ENCODE peak calls at places on chromosomes 2 and 18, in seven cellular contexts. C is neural progenitor cell; V is upper lobe of right lung; A is MM.1S; W is naive thymus-derived CD4-positive, alpha-beta T cell; F is iPS DF 6.9; G is astrocyte. Y is an unnamed sample.
A peak's percentile ranks its signal among the peaks of the same experiment; 100 is the strongest.

GRCh38 chr18:37662099-37662498 is 96.5 kb upstream of the CELF4 start:
- DNase-seq in C (no peak), V (no peak), A (no peak), W (no peak), F (no peak), G (no peak), Y (no peak)

GRCh38 chr2:54402350-54402749 is 53.8 kb upstream of the SPTBN1 start:
- DNase-seq in C (no peak), V (no peak), A (no peak), W (no peak), F (no peak), G (no peak), Y (peak; percentile 67)

GRCh38 chr2:159399716-159400525 is 113.4 kb upstream of the WDSUB1 start:
- DNase-seq in C (no peak), V (no peak), A (peak; percentile 61), W (no peak), F (no peak), G (no peak), Y (no peak)

GRCh38 chr2:226207671-226208070 is 591.9 kb downstream of the IRS1 start:
- DNase-seq in C (no peak), V (no peak), A (no peak), W (no peak), F (no peak), G (no peak), Y (no peak)

GRCh38 chr2:132621131-132621875 is 48.7 kb downstream of the LYPD1 start:
- DNase-seq in C (no peak), V (no peak), A (no peak), W (no peak), F (no peak), G (no peak), Y (peak; percentile 7)

GRCh38 chr2:139924070-139924469 is 1143.9 kb upstream of the NXPH2 start:
- DNase-seq in C (peak; percentile 43), V (no peak), A (no peak), W (no peak), F (no peak), G (no peak), Y (no peak)

GRCh38 chr2:187470698-187471097 is 22.6 kb upstream of the CALCRL start:
- DNase-seq in C (no peak), V (no peak), A (no peak), W (no peak), F (no peak), G (no peak), Y (no peak)

GRCh38 chr2:181468313-181468712 is 11.1 kb downstream of the ITGA4 start:
- DNase-seq in C (no peak), V (no peak), A (no peak), W (no peak), F (no peak), G (no peak), Y (no peak)

GRCh38 chr2:118832791-118833715 is 14.4 kb downstream of the EN1 start:
- DNase-seq in C (peak; percentile 62), V (no peak), A (no peak), W (no peak), F (no peak), G (no peak), Y (no peak)

GRCh38 chr2:188976545-188977268 is 2.5 kb downstream of the COL3A1 start:
- DNase-seq in C (no peak), V (no peak), A (no peak), W (no peak), F (no peak), G (no peak), Y (no peak)

GRCh38 chr2:161131074-161131680 is 29.1 kb upstream of the TANK start:
- DNase-seq in C (no peak), V (no peak), A (no peak), W (no peak), F (no peak), G (no peak), Y (no peak)
- H3K4me1 ChIP-seq in C (peaks cover 3% of the 10 kb centered on the region), V (peaks cover 19% of the 10 kb centered on the region), A (no peaks in the 10 kb centered on the region), W (peaks cover 5% of the 10 kb centered on the region), F (peaks cover 4% of the 10 kb centered on the region), G (peaks cover 17% of the 10 kb centered on the region), Y (peaks cover 27% of the 10 kb centered on the region)

GRCh38 chr2:24329700-24330099 is 30.6 kb downstream of the ITSN2 start:
- DNase-seq in C (no peak), V (no peak), A (no peak), W (no peak), F (no peak), G (no peak), Y (no peak)

GRCh38 chr2:24334245-24334633 is 26.1 kb downstream of the ITSN2 start:
- DNase-seq in C (no peak), V (peak; percentile 68), A (no peak), W (no peak), F (no peak), G (peak; percentile 60), Y (no peak)

GRCh38 chr2:24327988-24328387 is 32.3 kb downstream of the ITSN2 start:
- DNase-seq in C (peak; percentile 45), V (no peak), A (no peak), W (no peak), F (no peak), G (no peak), Y (no peak)

GRCh38 chr2:24333019-24333540 is 27.3 kb downstream of the ITSN2 start:
- DNase-seq in C (no peak), V (no peak), A (no peak), W (no peak), F (no peak), G (no peak), Y (no peak)

GRCh38 chr2:24330161-24330560 is 30.2 kb downstream of the ITSN2 start:
- DNase-seq in C (no peak), V (no peak), A (no peak), W (no peak), F (no peak), G (no peak), Y (no peak)
- H3K4me1 ChIP-seq in C (peaks cover 6% of the 10 kb centered on the region), V (peaks cover 22% of the 10 kb centered on the region), A (no peaks in the 10 kb centered on the region), W (no peaks in the 10 kb centered on the region), F (no peaks in the 10 kb centered on the region), G (peaks cover 3% of the 10 kb centered on the region), Y (no peaks in the 10 kb centered on the region)

GRCh38 chr18:26506012-26506411 is 42.3 kb downstream of the KCTD1 start:
- DNase-seq in C (no peak), V (no peak), A (no peak), W (no peak), F (no peak), G (no peak), Y (no peak)

GRCh38 chr18:26504831-26505230 is 43.5 kb downstream of the KCTD1 start:
- DNase-seq in C (no peak), V (no peak), A (no peak), W (no peak), F (no peak), G (no peak), Y (no peak)

GRCh38 chr18:26502834-26503233 is 45.5 kb downstream of the KCTD1 start:
- DNase-seq in C (no peak), V (no peak), A (no peak), W (no peak), F (no peak), G (no peak), Y (no peak)

GRCh38 chr18:26497881-26498280 is 50.5 kb downstream of the KCTD1 start:
- DNase-seq in C (no peak), V (no peak), A (no peak), W (no peak), F (no peak), G (peak; percentile 27), Y (no peak)

DNA sequence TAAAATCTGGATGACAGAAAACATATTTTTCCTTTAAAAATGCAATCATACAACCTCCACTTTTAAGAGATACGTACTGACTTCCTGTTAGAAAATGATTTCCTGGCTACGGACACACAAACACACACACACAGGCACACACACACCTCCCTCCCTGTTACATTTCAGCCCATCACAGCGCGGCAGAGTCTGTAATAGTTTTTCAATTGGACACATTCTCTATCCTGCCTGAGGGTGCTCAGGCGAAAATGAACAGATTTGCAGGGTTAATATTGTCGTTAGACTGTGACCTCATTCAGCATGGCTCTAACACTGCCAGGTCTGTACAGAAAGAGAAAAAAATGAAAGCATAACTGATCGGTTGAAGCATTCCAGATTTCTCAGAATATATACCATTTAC is 45.0 kb downstream of the KCTD1 start:
- DNase-seq in C (no peak), V (no peak), A (no peak), W (no peak), F (no peak), G (no peak), Y (no peak)
- H3K4me1 ChIP-seq in C (peaks cover 6% of the 10 kb centered on the region), V (no peaks in the 10 kb centered on the region), A (no peaks in the 10 kb centered on the region), W (no peaks in the 10 kb centered on the region), F (no peaks in the 10 kb centered on the region), G (no peaks in the 10 kb centered on the region), Y (no peaks in the 10 kb centered on the region)

GRCh38 chr2:233328922-233329321 is 21.3 kb downstream of the SAG start:
- DNase-seq in C (no peak), V (no peak), A (no peak), W (no peak), F (no peak), G (no peak), Y (no peak)

GRCh38 chr2:233326500-233326899 is 18.9 kb downstream of the SAG start:
- DNase-seq in C (no peak), V (no peak), A (no peak), W (no peak), F (no peak), G (no peak), Y (no peak)

GRCh38 chr2:233332125-233332524 is 22.2 kb upstream of the DGKD start:
- DNase-seq in C (no peak), V (no peak), A (no peak), W (no peak), F (no peak), G (no peak), Y (no peak)

GRCh38 chr2:233331536-233331935 is 22.8 kb upstream of the DGKD start:
- DNase-seq in C (no peak), V (peak; percentile 68), A (peak; percentile 51), W (peak; percentile 77), F (no peak), G (no peak), Y (peak; percentile 80)

GRCh38 chr2:233329489-233330135 is 22.0 kb downstream of the SAG start:
- DNase-seq in C (peak; percentile 59), V (no peak), A (no peak), W (no peak), F (peak; percentile 29), G (peak; percentile 39), Y (peak; percentile 80)
- H3K4me1 ChIP-seq in C (no peaks in the 10 kb centered on the region), V (no peaks in the 10 kb centered on the region), A (peaks cover 12% of the 10 kb centered on the region), W (peaks cover 44% of the 10 kb centered on the region), F (peaks cover 3% of the 10 kb centered on the region), G (peaks cover 7% of the 10 kb centered on the region), Y (peaks cover 28% of the 10 kb centered on the region)

DNA sequence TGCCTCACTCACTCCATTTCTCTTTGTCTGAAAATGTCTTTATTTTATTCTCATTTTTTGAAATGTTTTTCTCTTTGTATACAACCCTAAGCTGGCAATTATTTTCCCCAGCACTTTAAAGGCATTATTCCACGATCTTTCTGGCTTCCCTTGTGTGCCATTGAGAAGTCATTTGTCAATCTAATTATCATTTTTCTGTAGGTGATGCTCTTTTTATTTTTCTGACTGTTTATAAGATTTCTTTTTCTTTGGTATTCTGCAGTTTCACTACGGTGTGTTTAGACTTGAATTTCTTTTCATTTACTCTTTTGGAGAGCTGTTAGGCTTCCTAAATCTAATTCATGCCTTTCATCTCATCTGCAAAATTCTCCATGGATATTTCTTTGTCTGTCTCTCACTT is 8.1 kb downstream of the SCYGR4 start:
- DNase-seq in C (no peak), V (no peak), A (no peak), W (no peak), F (no peak), G (no peak), Y (no peak)
- H3K4me1 ChIP-seq in C (peaks cover 6% of the 10 kb centered on the region), V (no peaks in the 10 kb centered on the region), A (no peaks in the 10 kb centered on the region), W (no peaks in the 10 kb centered on the region), F (no peaks in the 10 kb centered on the region), G (peaks cover 6% of the 10 kb centered on the region), Y (no peaks in the 10 kb centered on the region)

Y was measured in SJCRH30.